ENCODE peak calls at places on chromosomes 2 and 18, in eight cellular contexts. T, G, E, Z, Q, K, C and H are unnamed samples.

GRCh38 chr2:15599994-15600393 is 8.3 kb downstream of the DDX1 start:
- DNase-seq in T (no peak), G (no peak), E (no peak), Z (no peak), Q (no peak), K (no peak), C (no peak), H (no peak)

GRCh38 chr2:155372969-155373368 is 674.5 kb downstream of the KCNJ3 start:
- DNase-seq in T (no peak), G (no peak), E (no peak), Z (peak), Q (peak), K (no peak), C (peak), H (peak)

GRCh38 chr2:64203131-64204005 is 59.1 kb upstream of the PELI1 start:
- DNase-seq in T (no peak), G (peak), E (no peak), Z (peak), Q (no peak), K (peak), C (no peak), H (peak)

GRCh38 chr2:589551-589950 is 87.7 kb downstream of the TMEM18 start:
- DNase-seq in T (no peak), G (no peak), E (no peak), Z (no peak), Q (no peak), K (no peak), C (no peak), H (no peak)

GRCh38 chr2:11777886-11778415 is 31.5 kb downstream of the LPIN1 start:
- DNase-seq in T (no peak), G (no peak), E (no peak), Z (no peak), Q (no peak), K (no peak), C (no peak), H (no peak)

GRCh38 chr2:164967781-164968228 is 12.5 kb upstream of the SLC38A11 start:
- DNase-seq in T (no peak), G (peak), E (no peak), Z (peak), Q (no peak), K (peak), C (no peak), H (peak)

GRCh38 chr2:110116033-110116710 is 550 bp upstream of the MALL start:
- DNase-seq in T (no peak), G (peak), E (no peak), Z (peak), Q (no peak), K (peak), C (peak), H (peak)

GRCh38 chr2:218642786-218643185 is 16.6 kb downstream of the ZNF142 start:
- DNase-seq in T (no peak), G (no peak), E (no peak), Z (no peak), Q (no peak), K (no peak), C (no peak), H (no peak)

GRCh38 chr18:69795785-69796184 is 151.9 kb downstream of the CD226 start:
- DNase-seq in T (no peak), G (peak), E (no peak), Z (peak), Q (no peak), K (peak), C (no peak), H (peak)

GRCh38 chr2:75844651-75845050 is 133.9 kb upstream of the GCFC2 start:
- DNase-seq in T (no peak), G (no peak), E (no peak), Z (peak), Q (no peak), K (no peak), C (no peak), H (no peak)

GRCh38 chr18:73948497-73948896 is 199.1 kb downstream of the FBXO15 start:
- DNase-seq in T (no peak), G (peak), E (no peak), Z (peak), Q (no peak), K (no peak), C (no peak), H (peak)

GRCh38 chr2:20326163-20326780 is 24.4 kb downstream of the PUM2 start:
- DNase-seq in T (peak), G (peak), E (peak), Z (peak), Q (peak), K (peak), C (peak), H (peak)

GRCh38 chr2:30465171-30465545 is 18.1 kb downstream of the LCLAT1 start:
- DNase-seq in T (no peak), G (no peak), E (no peak), Z (no peak), Q (no peak), K (no peak), C (no peak), H (peak)

GRCh38 chr2:55097083-55097461 is 46.8 kb upstream of the RTN4 start:
- DNase-seq in T (no peak), G (no peak), E (no peak), Z (no peak), Q (no peak), K (no peak), C (no peak), H (no peak)

GRCh38 chr2:237967463-237967871 is 653 bp downstream of the UBE2F start:
- DNase-seq in T (peak), G (no peak), E (peak), Z (no peak), Q (no peak), K (peak), C (no peak), H (peak)

GRCh38 chr2:85017436-85018048 is 46.6 kb downstream of the KCMF1 start:
- DNase-seq in T (no peak), G (peak), E (no peak), Z (peak), Q (no peak), K (no peak), C (no peak), H (peak)

GRCh38 chr2:39455826-39456225 is 18.7 kb upstream of the MAP4K3 start:
- DNase-seq in T (no peak), G (peak), E (no peak), Z (peak), Q (no peak), K (no peak), C (no peak), H (no peak)

GRCh38 chr2:75303227-75303626 is 103.9 kb upstream of the TACR1 start:
- DNase-seq in T (no peak), G (no peak), E (no peak), Z (no peak), Q (no peak), K (no peak), C (no peak), H (no peak)

GRCh38 chr2:6148887-6149286 is 456.7 kb downstream of the SOX11 start:
- DNase-seq in T (no peak), G (peak), E (no peak), Z (peak), Q (peak), K (no peak), C (no peak), H (peak)

GRCh38 chr18:74598350-74599001 is 806 bp downstream of the ZNF407 start:
- DNase-seq in T (no peak), G (peak), E (peak), Z (peak), Q (peak), K (peak), C (peak), H (peak)

GRCh38 chr2:141199711-141200110 is 931.1 kb downstream of the LRP1B start:
- DNase-seq in T (no peak), G (no peak), E (no peak), Z (no peak), Q (no peak), K (no peak), C (no peak), H (no peak)

GRCh38 chr2:189835855-189836558 is 51.8 kb downstream of the PMS1 start:
- DNase-seq in T (no peak), G (no peak), E (no peak), Z (peak), Q (peak), K (no peak), C (peak), H (peak)

GRCh38 chr2:18690342-18690741 is 101.0 kb upstream of the NT5C1B start:
- DNase-seq in T (no peak), G (no peak), E (no peak), Z (no peak), Q (no peak), K (no peak), C (no peak), H (no peak)

GRCh38 chr2:98468621-98469236 is 24.1 kb downstream of the INPP4A start:
- DNase-seq in T (no peak), G (peak), E (peak), Z (no peak), Q (no peak), K (no peak), C (no peak), H (no peak)

GRCh38 chr2:71446505-71446904 is 6.9 kb upstream of the DYSF start:
- DNase-seq in T (no peak), G (no peak), E (no peak), Z (no peak), Q (no peak), K (no peak), C (no peak), H (no peak)